ENCODE peak calls at places on chromosomes 7 and 10, in four cellular contexts. Y is right lobe of liver, R is colonic mucosa, J is hepatocyte. Z is an unnamed sample. For H3K27me3 and H3K36me3, the result is how much of the 10 kb centered on the place peaks cover.

GRCh38 chr7:38858281-38858884 is 50.6 kb downstream of the VPS41 start:
- DNase-seq in Y (no peak), R (no peak), J (peak), Z (no peak)

GRCh38 chr7:116859323-116859722 is 3.1 kb upstream of the CAPZA2 start:
- DNase-seq in Y (no peak), R (no peak), J (no peak), Z (no peak)

GRCh38 chr10:5959581-5960069 is 17.7 kb downstream of the IL15RA start:
- DNase-seq in Y (peak), R (no peak), J (no peak), Z (peak)

GRCh38 chr7:159211540-159212182 is 67.0 kb upstream of the VIPR2 start:
- DNase-seq in Y (no peak), R (no peak), J (no peak), Z (peak)

GRCh38 chr10:8273749-8274148 is 219.3 kb downstream of the GATA3 start:
- DNase-seq in Y (no peak), R (no peak), J (no peak), Z (no peak)

GRCh38 chr7:157801971-157802675 is 465.3 kb downstream of the DNAJB6 start:
- DNase-seq in Y (no peak), R (no peak), J (no peak), Z (no peak)

GRCh38 chr7:43071604-43072003 is 40.8 kb upstream of the HECW1 start:
- DNase-seq in Y (no peak), R (no peak), J (peak), Z (peak)

GRCh38 chr10:127415901-127416630 is 133.0 kb upstream of the NPS start:
- DNase-seq in Y (no peak), R (no peak), J (no peak), Z (no peak)

GRCh38 chr10:124792998-124793352 is 1.3 kb upstream of the EEF1AKMT2 start:
- DNase-seq in Y (no peak), R (no peak), J (no peak), Z (no peak)

GRCh38 chr7:99468336-99468918 is 2.5 kb upstream of the ATP5MF start:
- DNase-seq in Y (no peak), R (no peak), J (no peak), Z (peak)

GRCh38 chr7:22141355-22141754 is 195.7 kb upstream of the CDCA7L start:
- DNase-seq in Y (no peak), R (no peak), J (no peak), Z (no peak)

GRCh38 chr10:26485150-26485941 is 47.2 kb downstream of the APBB1IP start:
- DNase-seq in Y (no peak), R (no peak), J (peak), Z (no peak)

GRCh38 chr7:41976411-41976810 is 260.6 kb downstream of the GLI3 start:
- DNase-seq in Y (no peak), R (no peak), J (no peak), Z (no peak)

GRCh38 chr10:110646417-110647135 is 2.4 kb downstream of the RBM20 start:
- DNase-seq in Y (no peak), R (no peak), J (no peak), Z (no peak)

GRCh38 chr7:142809671-142810070 is 38.9 kb downstream of the PRSS2 start:
- DNase-seq in Y (no peak), R (no peak), J (no peak), Z (no peak)
- H3K4me3 ChIP-seq in Y (no peak), R (no peak), J (no peak), Z (no peak)

GRCh38 chr10:117532003-117532385 is 10.6 kb upstream of the EMX2 start:
- DNase-seq in Y (no peak), R (no peak), J (no peak), Z (no peak)

GRCh38 chr10:117531371-117532002 is 11.1 kb upstream of the EMX2 start:
- DNase-seq in Y (no peak), R (no peak), J (no peak), Z (no peak)

GRCh38 chr10:117533507-117534281 is 8.9 kb upstream of the EMX2 start:
- DNase-seq in Y (no peak), R (no peak), J (no peak), Z (no peak)

GRCh38 chr10:117532451-117533107 is 10.0 kb upstream of the EMX2 start:
- DNase-seq in Y (no peak), R (no peak), J (no peak), Z (peak)

GRCh38 chr10:117530791-117531190 is 11.8 kb upstream of the EMX2 start:
- DNase-seq in Y (no peak), R (no peak), J (no peak), Z (no peak)
- H3K27me3 ChIP-seq in Y (under half), R (half or more), J (half or more), Z (half or more)

GRCh38 chr7:151883872-151884271 is 7.0 kb upstream of the PRKAG2 start:
- DNase-seq in Y (no peak), R (no peak), J (no peak), Z (no peak)

GRCh38 chr7:151884276-151885201 is 7.6 kb upstream of the PRKAG2 start:
- DNase-seq in Y (no peak), R (no peak), J (no peak), Z (no peak)

GRCh38 chr7:151886783-151887182 is 9.9 kb upstream of the PRKAG2 start:
- DNase-seq in Y (no peak), R (no peak), J (no peak), Z (no peak)

GRCh38 chr7:151882734-151883133 is 5.8 kb upstream of the PRKAG2 start:
- DNase-seq in Y (no peak), R (no peak), J (no peak), Z (no peak)

GRCh38 chr7:151885202-151885580 is 8.3 kb upstream of the PRKAG2 start:
- DNase-seq in Y (no peak), R (no peak), J (no peak), Z (no peak)
- H3K36me3 ChIP-seq in Y (under half), R (under half), J (under half), Z (under half)

GRCh38 chr10:84329986-84330651 is 1.7 kb downstream of the CCSER2 start:
- DNase-seq in Y (no peak), R (no peak), J (no peak), Z (no peak)
- H3K4me3 ChIP-seq in Y (no peak), R (peak), J (peak), Z (no peak)

GRCh38 chr7:87231243-87231642 is 11.7 kb upstream of the TMEM243 start:
- DNase-seq in Y (peak), R (no peak), J (no peak), Z (no peak)
- H3K27me3 ChIP-seq in Y (under half), R (under half), J (under half), Z (under half)

Z was measured in H7.